ENCODE peak calls at places on chromosomes 7 and 10, in nine cellular contexts. Z, E, K, V, M, A, C, G and Q are unnamed samples.

GRCh38 chr10:125162181-125162906 is 2.0 kb upstream of the CTBP2 start:
- DNase-seq in Z (peak), E (no peak), K (peak), V (no peak), M (no peak), A (no peak), C (no peak), G (no peak), Q (no peak)

GRCh38 chr7:80498481-80499349 is 13.1 kb downstream of the GNAT3 start:
- DNase-seq in Z (no peak), E (no peak), K (no peak), V (no peak), M (no peak), A (no peak), C (no peak), G (no peak), Q (no peak)

GRCh38 chr10:94194256-94194655 is 168.5 kb downstream of the NOC3L start:
- DNase-seq in Z (no peak), E (no peak), K (no peak), V (no peak), M (no peak), A (no peak), C (no peak), G (no peak), Q (peak)

GRCh38 chr7:18174996-18175395 is 147.3 kb upstream of the PRPS1L1 start:
- DNase-seq in Z (no peak), E (no peak), K (peak), V (no peak), M (no peak), A (no peak), C (no peak), G (no peak), Q (no peak)

GRCh38 chr7:36670585-36671431 is 53.5 kb downstream of the AOAH start:
- DNase-seq in Z (no peak), E (peak), K (peak), V (peak), M (peak), A (peak), C (peak), G (peak), Q (no peak)

GRCh38 chr7:17150018-17150417 is 148.4 kb upstream of the AHR start:
- DNase-seq in Z (no peak), E (no peak), K (no peak), V (no peak), M (no peak), A (no peak), C (no peak), G (no peak), Q (no peak)

GRCh38 chr7:142357953-142358520 is 100.2 kb upstream of the PRSS58 start:
- DNase-seq in Z (no peak), E (no peak), K (peak), V (no peak), M (no peak), A (no peak), C (peak), G (no peak), Q (peak)

GRCh38 chr7:96695581-96695980 is 14.1 kb downstream of the SEM1 start:
- DNase-seq in Z (no peak), E (no peak), K (no peak), V (no peak), M (no peak), A (no peak), C (no peak), G (no peak), Q (no peak)

GRCh38 chr7:2044883-2045471 is 187.8 kb downstream of the MAD1L1 start:
- DNase-seq in Z (peak), E (peak), K (no peak), V (no peak), M (no peak), A (no peak), C (no peak), G (no peak), Q (no peak)

GRCh38 chr10:24589265-24589664 is 134.4 kb downstream of the ARHGAP21 start:
- DNase-seq in Z (no peak), E (no peak), K (no peak), V (no peak), M (no peak), A (no peak), C (no peak), G (no peak), Q (no peak)

GRCh38 chr7:158655507-158655906 is 49.1 kb downstream of the NCAPG2 start:
- DNase-seq in Z (no peak), E (no peak), K (no peak), V (no peak), M (no peak), A (no peak), C (no peak), G (no peak), Q (no peak)

GRCh38 chr7:47291461-47292051 is 290.4 kb downstream of the TNS3 start:
- DNase-seq in Z (no peak), E (no peak), K (no peak), V (no peak), M (no peak), A (no peak), C (no peak), G (no peak), Q (peak)

GRCh38 chr10:80455461-80456345 is 1.6 kb downstream of the TSPAN14 start:
- DNase-seq in Z (peak), E (no peak), K (no peak), V (no peak), M (no peak), A (no peak), C (no peak), G (no peak), Q (no peak)

GRCh38 chr7:25642849-25643248 is 414.6 kb upstream of the NPVF start:
- DNase-seq in Z (no peak), E (no peak), K (no peak), V (no peak), M (no peak), A (no peak), C (no peak), G (no peak), Q (no peak)

GRCh38 chr7:14196555-14196954 is 207.1 kb upstream of the ETV1 start:
- DNase-seq in Z (no peak), E (no peak), K (no peak), V (no peak), M (no peak), A (no peak), C (no peak), G (no peak), Q (no peak)

GRCh38 chr10:73876157-73876556 is 1.8 kb upstream of the CAMK2G start:
- DNase-seq in Z (no peak), E (no peak), K (no peak), V (no peak), M (no peak), A (no peak), C (no peak), G (no peak), Q (no peak)

GRCh38 chr7:128919881-128920789 is 9.6 kb upstream of the KCP start:
- DNase-seq in Z (no peak), E (no peak), K (peak), V (no peak), M (no peak), A (no peak), C (no peak), G (no peak), Q (no peak)

GRCh38 chr7:130324270-130324669 is 20.3 kb upstream of the CPA5 start:
- DNase-seq in Z (no peak), E (no peak), K (no peak), V (no peak), M (no peak), A (no peak), C (no peak), G (no peak), Q (no peak)

GRCh38 chr10:80537086-80537704 is 507 bp upstream of the SH2D4B start:
- DNase-seq in Z (no peak), E (peak), K (peak), V (no peak), M (no peak), A (no peak), C (no peak), G (no peak), Q (no peak)

GRCh38 chr7:129688503-129689222 is 77.1 kb downstream of the NRF1 start:
- DNase-seq in Z (no peak), E (no peak), K (no peak), V (no peak), M (no peak), A (no peak), C (no peak), G (no peak), Q (no peak)

GRCh38 chr7:158246960-158247673 is 340.5 kb downstream of the PTPRN2 start:
- DNase-seq in Z (peak), E (peak), K (no peak), V (no peak), M (no peak), A (no peak), C (no peak), G (no peak), Q (no peak)

GRCh38 chr10:125602825-125603224 is 80.1 kb downstream of the TEX36 start:
- DNase-seq in Z (no peak), E (no peak), K (no peak), V (no peak), M (no peak), A (no peak), C (no peak), G (no peak), Q (no peak)

GRCh38 chr7:99339595-99339994 is 13.9 kb downstream of the ARPC1A start:
- DNase-seq in Z (no peak), E (no peak), K (no peak), V (no peak), M (no peak), A (no peak), C (no peak), G (no peak), Q (no peak)

GRCh38 chr10:73493781-73494180 is 2.0 kb downstream of the PPP3CB start:
- DNase-seq in Z (no peak), E (no peak), K (no peak), V (no peak), M (no peak), A (no peak), C (no peak), G (no peak), Q (no peak)

GRCh38 chr7:98049034-98049433 is 57.6 kb upstream of the LMTK2 start:
- DNase-seq in Z (no peak), E (no peak), K (peak), V (no peak), M (no peak), A (no peak), C (no peak), G (peak), Q (no peak)

GRCh38 chr10:88038268-88038667 is 174.8 kb downstream of the PTEN start:
- DNase-seq in Z (no peak), E (no peak), K (no peak), V (no peak), M (no peak), A (no peak), C (no peak), G (no peak), Q (no peak)

GRCh38 chr7:12674861-12675260 is 12.6 kb upstream of the ARL4A start:
- DNase-seq in Z (no peak), E (no peak), K (peak), V (peak), M (no peak), A (peak), C (peak), G (no peak), Q (no peak)

GRCh38 chr10:123133511-123133910 is 2.3 kb upstream of the HMX3 start:
- DNase-seq in Z (no peak), E (no peak), K (peak), V (no peak), M (no peak), A (no peak), C (no peak), G (no peak), Q (no peak)

GRCh38 chr10:123134915-123135414 is 805 bp upstream of the HMX3 start:
- DNase-seq in Z (no peak), E (no peak), K (no peak), V (no peak), M (no peak), A (no peak), C (no peak), G (no peak), Q (no peak)

GRCh38 chr10:123132576-123133477 is 2.9 kb upstream of the HMX3 start:
- DNase-seq in Z (peak), E (peak), K (peak), V (peak), M (peak), A (peak), C (peak), G (peak), Q (no peak)

GRCh38 chr10:123135415-123136141 is at the start of gene HMX3:
- DNase-seq in Z (no peak), E (no peak), K (peak), V (no peak), M (no peak), A (peak), C (no peak), G (no peak), Q (no peak)

DNA sequence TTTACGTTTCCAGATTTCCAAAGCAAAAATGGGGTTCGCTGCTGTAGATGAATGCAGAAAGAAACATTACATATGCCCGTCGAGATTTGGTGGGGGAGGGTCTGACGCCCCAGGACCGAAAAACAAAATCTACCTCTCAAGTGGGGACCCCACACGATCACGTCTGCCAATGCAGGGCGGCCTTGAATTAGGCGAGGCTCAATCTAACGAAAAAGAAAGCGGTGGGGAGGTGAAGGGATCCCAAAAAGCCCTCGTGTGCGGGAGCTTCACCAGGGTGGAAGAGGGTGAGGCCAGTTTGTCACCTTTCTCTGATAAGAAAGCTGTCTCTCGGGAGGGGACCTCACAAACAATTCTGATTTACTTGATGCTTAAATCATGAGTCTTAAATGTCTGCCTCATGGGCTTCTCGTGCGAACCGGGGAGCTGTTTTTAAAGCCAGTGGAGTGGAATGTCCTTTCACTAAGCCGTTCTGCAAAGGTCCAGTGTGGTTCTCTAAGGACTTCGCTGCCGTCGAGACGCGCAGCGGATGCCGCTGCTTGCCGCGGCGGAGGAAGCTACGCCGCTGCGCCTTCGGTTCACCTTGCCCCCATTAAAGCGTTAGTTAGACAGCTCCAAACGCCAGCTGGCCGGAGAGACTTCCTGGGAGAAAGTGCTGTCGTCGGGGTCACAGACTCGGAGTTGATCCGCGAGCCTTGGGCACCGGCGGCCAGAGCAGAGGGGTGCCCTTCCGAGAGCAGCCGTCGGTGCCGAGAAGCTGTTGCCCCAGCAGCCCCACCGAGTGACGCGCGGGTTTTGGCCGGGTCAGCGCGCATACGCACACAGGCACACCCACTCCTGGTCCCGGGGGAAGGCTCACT is 1.5 kb upstream of the HMX3 start:
- DNase-seq in Z (no peak), E (no peak), K (peak), V (no peak), M (no peak), A (no peak), C (no peak), G (no peak), Q (no peak)
- H3K4me3 ChIP-seq in Z (no peak), E (peak), K (no peak), V (no peak), M (no peak), A (peak), C (no peak), G (no peak), Q (no peak)

DNA sequence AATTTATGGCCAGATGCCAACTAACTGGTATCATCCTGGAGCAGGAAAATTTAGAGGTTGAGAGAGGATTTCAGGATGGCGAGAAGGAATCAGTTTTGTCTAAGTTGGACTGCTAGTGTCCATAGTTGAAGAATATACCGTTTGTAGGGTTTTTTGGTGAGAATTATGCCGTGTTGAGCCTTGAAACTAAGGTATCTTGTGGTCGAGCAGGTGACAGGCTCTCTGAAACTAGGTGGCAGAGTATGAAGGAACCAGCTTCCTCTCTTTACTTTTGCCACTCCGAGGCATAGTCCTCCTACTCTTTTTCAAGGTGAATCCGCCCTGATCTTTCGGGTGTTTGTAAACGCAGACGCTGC is 9.7 kb downstream of the MDFIC start:
- DNase-seq in Z (no peak), E (no peak), K (no peak), V (no peak), M (no peak), A (no peak), C (peak), G (no peak), Q (no peak)
- H3K4me3 ChIP-seq in Z (no peak), E (no peak), K (no peak), V (peak), M (no peak), A (peak), C (no peak), G (no peak), Q (no peak)

DNA sequence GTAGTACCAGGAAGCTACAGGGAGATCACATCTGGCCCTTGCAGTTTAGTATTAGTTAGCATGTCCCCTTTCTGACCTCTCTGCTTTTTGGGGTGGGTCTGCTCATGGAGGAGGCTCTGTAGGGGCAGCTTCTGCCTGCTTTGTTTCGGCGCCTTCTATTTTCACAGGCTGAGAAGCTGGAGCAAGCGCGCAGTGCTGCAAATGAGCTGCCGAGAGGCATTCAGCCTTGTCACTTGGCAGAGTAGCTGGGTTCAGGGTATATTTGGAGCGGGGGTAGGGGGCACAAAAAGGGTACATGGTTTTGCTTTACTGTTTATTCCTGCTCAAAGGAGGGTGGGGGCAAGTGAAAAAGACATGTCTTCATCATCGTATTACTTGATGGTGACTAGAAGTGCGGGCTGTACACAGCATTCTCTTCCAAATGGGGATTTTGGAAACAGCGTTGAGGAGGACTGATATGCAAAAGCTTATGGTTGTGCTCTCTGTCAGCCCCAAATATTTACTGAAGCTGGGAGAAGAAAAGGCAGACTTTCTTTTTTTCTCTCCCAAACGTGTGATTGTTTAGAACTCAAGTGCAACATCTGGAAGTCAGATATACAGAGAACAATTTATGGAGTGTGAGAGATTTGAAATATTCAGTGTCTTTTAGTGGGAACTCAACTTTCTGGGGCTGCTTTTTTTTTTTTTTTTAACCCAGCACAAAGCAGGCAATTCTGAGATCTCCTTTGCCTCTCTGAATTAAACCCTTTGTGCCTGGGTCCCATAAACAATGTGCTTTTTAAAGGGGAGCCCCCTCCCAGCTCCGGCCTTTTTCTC is 146.5 kb downstream of the CELF2 start:
- DNase-seq in Z (no peak), E (no peak), K (no peak), V (no peak), M (no peak), A (no peak), C (no peak), G (no peak), Q (no peak)
- H3K4me3 ChIP-seq in Z (peak), E (peak), K (no peak), V (peak), M (peak), A (peak), C (peak), G (peak), Q (no peak)

DNA sequence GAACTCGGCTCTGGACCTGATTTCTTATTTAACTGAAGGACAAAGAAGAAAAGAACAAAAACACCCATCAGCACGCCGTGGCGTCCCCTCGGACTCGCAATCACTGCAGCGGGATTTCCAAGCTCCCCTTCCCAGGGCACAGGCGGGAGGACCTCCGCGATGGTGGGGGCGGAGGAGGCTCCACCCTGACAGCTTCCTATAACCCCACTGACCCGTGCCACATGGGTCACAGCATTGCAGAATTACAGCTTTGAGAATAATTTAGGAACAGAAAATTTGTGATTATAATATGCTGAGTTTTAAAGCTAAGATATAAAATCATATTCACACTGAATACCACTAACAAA is 129.7 kb upstream of the SEC61G start:
- DNase-seq in Z (no peak), E (peak), K (no peak), V (no peak), M (no peak), A (no peak), C (no peak), G (no peak), Q (no peak)
- H3K4me3 ChIP-seq in Z (no peak), E (peak), K (peak), V (no peak), M (peak), A (no peak), C (peak), G (peak), Q (peak)

GRCh38 chr7:134890246-134891240 is 95.8 kb upstream of the AGBL3 start:
- DNase-seq in Z (no peak), E (no peak), K (peak), V (no peak), M (no peak), A (no peak), C (no peak), G (peak), Q (no peak)

GRCh38 chr7:134893920-134894319 is 92.4 kb upstream of the AGBL3 start:
- DNase-seq in Z (no peak), E (no peak), K (no peak), V (no peak), M (no peak), A (no peak), C (no peak), G (no peak), Q (no peak)

GRCh38 chr7:134892963-134893362 is 93.3 kb upstream of the AGBL3 start:
- DNase-seq in Z (no peak), E (no peak), K (no peak), V (no peak), M (no peak), A (no peak), C (no peak), G (no peak), Q (no peak)

GRCh38 chr7:134891262-134892001 is 94.9 kb upstream of the AGBL3 start:
- DNase-seq in Z (peak), E (peak), K (peak), V (no peak), M (no peak), A (no peak), C (peak), G (peak), Q (peak)

DNA sequence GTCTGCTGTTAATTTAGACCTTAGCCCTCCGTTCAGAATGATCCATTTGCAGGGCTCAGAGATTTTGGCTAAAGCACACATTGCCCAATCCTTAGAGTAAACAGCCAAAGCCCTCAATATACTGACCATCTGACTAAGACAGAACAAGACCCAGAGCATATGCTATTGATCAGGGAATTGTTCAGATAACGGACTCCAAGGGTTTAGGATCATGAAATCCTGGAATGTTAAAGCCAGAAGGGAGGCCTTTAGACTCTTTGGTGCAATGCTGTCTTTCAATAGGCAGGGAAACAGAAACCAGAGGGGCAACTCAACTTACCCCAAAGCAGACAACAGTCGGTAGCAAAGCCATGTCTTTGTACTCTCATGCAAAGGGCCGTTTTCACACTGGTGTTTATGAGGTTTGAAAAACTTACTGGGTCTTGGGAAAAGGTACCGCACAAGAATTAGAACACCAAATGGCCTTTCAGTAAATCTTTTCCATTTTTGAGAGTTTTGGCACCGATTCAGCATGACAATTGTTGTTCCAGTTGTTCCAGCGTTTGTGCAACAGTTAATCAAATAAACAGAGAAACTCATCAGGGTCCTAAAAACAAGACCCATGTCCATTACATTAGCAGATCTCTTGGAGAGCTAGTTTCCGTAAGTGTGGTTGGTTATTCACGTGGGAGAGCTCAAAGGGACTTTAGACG is 94.2 kb upstream of the AGBL3 start:
- DNase-seq in Z (no peak), E (no peak), K (no peak), V (no peak), M (no peak), A (no peak), C (no peak), G (no peak), Q (no peak)
- H3K4me3 ChIP-seq in Z (peak), E (peak), K (peak), V (no peak), M (peak), A (no peak), C (peak), G (peak), Q (peak)